ENCODE peak calls at places on chromosomes 4 and X, in seven cellular contexts. Y is brain microvascular endothelial cell; E is CD8-positive, alpha-beta memory T cell; H is GM23338; K is effector memory CD4-positive, alpha-beta T cell; J is heart right ventricle; G is neuronal stem cell. M is an unnamed sample.

GRCh38 chr4:152106113-152106763 is 345.4 kb upstream of the GATB start:
- DNase-seq in Y (peak), E (no peak), H (peak), K (no peak), J (peak), G (no peak), M (peak)

GRCh38 chr4:149512489-149512888 is 303.2 kb downstream of the IQCM start:
- DNase-seq in Y (no peak), E (no peak), H (no peak), K (no peak), J (no peak), G (no peak), M (no peak)

GRCh38 chrX:66030505-66031317 is 9.2 kb downstream of the VSIG4 start:
- DNase-seq in Y (peak), E (no peak), H (peak), K (no peak), J (no peak), G (peak), M (no peak)

GRCh38 chrX:135454816-135455215 is 33.1 kb downstream of the SMIM10L2A start:
- DNase-seq in Y (no peak), E (no peak), H (peak), K (no peak), J (no peak), G (no peak), M (no peak)

GRCh38 chrX:12013220-12013619 is 125.1 kb upstream of the FRMPD4 start:
- DNase-seq in Y (peak), E (no peak), H (no peak), K (no peak), J (no peak), G (no peak), M (peak)

GRCh38 chrX:132986556-132986955 is 28.1 kb upstream of the HS6ST2 start:
- DNase-seq in Y (no peak), E (no peak), H (no peak), K (no peak), J (no peak), G (no peak), M (no peak)

GRCh38 chr4:8817081-8817812 is 54.4 kb downstream of the HMX1 start:
- DNase-seq in Y (no peak), E (peak), H (no peak), K (no peak), J (no peak), G (no peak), M (no peak)

GRCh38 chr4:145660064-145660463 is 19.9 kb upstream of the C4orf51 start:
- DNase-seq in Y (no peak), E (no peak), H (no peak), K (no peak), J (no peak), G (no peak), M (no peak)

GRCh38 chrX:47358387-47359065 is 11.9 kb upstream of the ZNF157 start:
- DNase-seq in Y (no peak), E (no peak), H (no peak), K (peak), J (no peak), G (no peak), M (no peak)

GRCh38 chr4:6017030-6017429 is 1.2 kb downstream of the C4orf50 start:
- DNase-seq in Y (no peak), E (no peak), H (no peak), K (no peak), J (no peak), G (no peak), M (no peak)

GRCh38 chrX:129984196-129984962 is 1.9 kb downstream of the BCORL1 start:
- DNase-seq in Y (no peak), E (peak), H (peak), K (peak), J (peak), G (no peak), M (no peak)

GRCh38 chr4:101337688-101338087 is 9.6 kb downstream of the PPP3CA start:
- DNase-seq in Y (peak), E (no peak), H (no peak), K (no peak), J (no peak), G (no peak), M (no peak)

GRCh38 chr4:2416564-2417195 is 1.8 kb downstream of the ZFYVE28 start:
- DNase-seq in Y (no peak), E (no peak), H (peak), K (no peak), J (no peak), G (peak), M (no peak)

GRCh38 chrX:41010188-41010846 is 74.9 kb upstream of the USP9X start:
- DNase-seq in Y (peak), E (peak), H (peak), K (peak), J (peak), G (no peak), M (no peak)

GRCh38 chrX:40719218-40719617 is 16.1 kb downstream of the MED14 start:
- DNase-seq in Y (no peak), E (no peak), H (no peak), K (no peak), J (no peak), G (no peak), M (no peak)

GRCh38 chr4:17584502-17585213 is 7.7 kb downstream of the LAP3 start:
- DNase-seq in Y (no peak), E (no peak), H (peak), K (no peak), J (no peak), G (no peak), M (no peak)

GRCh38 chrX:118756111-118756510 is 28.7 kb downstream of the IL13RA1 start:
- DNase-seq in Y (no peak), E (no peak), H (no peak), K (no peak), J (no peak), G (no peak), M (no peak)

GRCh38 chr4:106114284-106114683 is 201.7 kb downstream of the TBCK start:
- DNase-seq in Y (no peak), E (no peak), H (peak), K (no peak), J (no peak), G (no peak), M (no peak)

GRCh38 chr4:71186566-71187398 is 152.0 kb upstream of the SLC4A4 start:
- DNase-seq in Y (no peak), E (peak), H (peak), K (no peak), J (peak), G (peak), M (no peak)

GRCh38 chr4:128590034-128590740 is 219.3 kb upstream of the JADE1 start:
- DNase-seq in Y (no peak), E (no peak), H (no peak), K (no peak), J (no peak), G (no peak), M (no peak)

GRCh38 chrX:50609796-50610195 is 139.2 kb upstream of the DGKK start:
- DNase-seq in Y (peak), E (no peak), H (no peak), K (no peak), J (no peak), G (no peak), M (no peak)

GRCh38 chr4:41571422-41571821 is 33.5 kb downstream of the LIMCH1 start:
- DNase-seq in Y (no peak), E (no peak), H (no peak), K (no peak), J (no peak), G (no peak), M (no peak)

GRCh38 chr4:3827616-3828492 is 61.7 kb downstream of the ADRA2C start:
- DNase-seq in Y (no peak), E (peak), H (no peak), K (no peak), J (peak), G (no peak), M (no peak)

GRCh38 chr4:55124337-55125076 is 888 bp downstream of the KDR start:
- DNase-seq in Y (peak), E (no peak), H (peak), K (no peak), J (peak), G (peak), M (no peak)

GRCh38 chr4:116143221-116143620 is 942.2 kb downstream of the TRAM1L1 start:
- DNase-seq in Y (no peak), E (no peak), H (no peak), K (no peak), J (no peak), G (no peak), M (no peak)

GRCh38 chrX:125205084-125205917 is 114.4 kb upstream of the TEX13C start:
- DNase-seq in Y (peak), E (no peak), H (peak), K (no peak), J (peak), G (peak), M (peak)

GRCh38 chrX:12308420-12308819 is 170.1 kb downstream of the FRMPD4 start:
- DNase-seq in Y (no peak), E (no peak), H (no peak), K (no peak), J (no peak), G (no peak), M (no peak)

GRCh38 chrX:153476628-153477027 is 6.3 kb upstream of the HAUS7 start:
- DNase-seq in Y (no peak), E (no peak), H (no peak), K (no peak), J (peak), G (no peak), M (no peak)

GRCh38 chr4:22595684-22596083 is 79.8 kb upstream of the ADGRA3 start:
- DNase-seq in Y (peak), E (no peak), H (no peak), K (no peak), J (no peak), G (no peak), M (no peak)

GRCh38 chr4:22596384-22596783 is 80.5 kb upstream of the ADGRA3 start:
- DNase-seq in Y (no peak), E (no peak), H (no peak), K (no peak), J (no peak), G (no peak), M (no peak)

GRCh38 chr4:22593933-22594332 is 78.1 kb upstream of the ADGRA3 start:
- DNase-seq in Y (no peak), E (no peak), H (no peak), K (no peak), J (no peak), G (no peak), M (no peak)

DNA sequence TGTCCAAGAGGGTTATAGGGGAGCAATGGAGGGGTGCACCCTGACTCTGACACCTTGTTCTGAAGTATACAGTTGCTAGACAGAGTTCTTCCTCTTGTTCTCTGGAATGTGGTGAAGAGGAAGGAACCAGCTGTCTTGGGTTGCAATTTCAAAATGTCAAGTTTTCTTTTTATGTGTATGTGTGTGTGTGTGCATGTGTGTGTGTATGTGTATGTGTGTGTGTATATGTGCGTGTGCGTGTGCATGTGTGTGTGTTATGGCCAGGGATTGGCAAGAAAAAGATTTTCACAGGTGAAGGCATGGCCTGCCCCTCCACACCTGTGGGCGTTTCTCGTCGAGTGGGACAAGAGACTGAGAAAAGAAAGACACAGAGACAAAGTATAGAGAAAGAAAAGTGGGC is 81.6 kb upstream of the ADGRA3 start:
- DNase-seq in Y (no peak), E (no peak), H (no peak), K (no peak), J (no peak), G (no peak), M (no peak)
- H3K4me3 ChIP-seq in Y (no peak), E (no peak), H (no peak), K (no peak), J (no peak), G (no peak), M (no peak)

DNA sequence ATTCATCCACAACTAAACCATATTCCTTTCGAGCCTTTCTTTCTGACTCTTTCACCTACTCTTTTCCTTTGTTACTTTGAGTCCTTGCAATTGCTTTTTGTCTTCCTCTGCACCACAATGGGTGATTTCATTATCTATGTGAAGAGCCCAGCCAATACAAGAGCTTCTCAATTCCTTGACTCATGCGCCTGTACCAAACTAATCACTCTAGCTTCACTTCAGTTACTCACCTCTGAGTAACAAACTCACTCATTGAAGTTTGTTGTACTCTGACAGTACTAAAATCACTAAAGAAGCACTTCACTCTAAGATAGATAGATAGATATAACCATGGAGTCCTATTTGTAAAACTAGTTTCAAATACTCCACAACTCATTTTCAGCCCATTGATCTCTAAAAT is 191.7 kb upstream of the EPHA5 start:
- DNase-seq in Y (no peak), E (no peak), H (no peak), K (no peak), J (no peak), G (no peak), M (no peak)
- H3K4me3 ChIP-seq in Y (no peak), E (no peak), H (no peak), K (no peak), J (no peak), G (no peak), M (no peak)

GRCh38 chrX:150694738-150695410 is 1.7 kb downstream of the MTMR1 start:
- DNase-seq in Y (no peak), E (no peak), H (no peak), K (no peak), J (no peak), G (no peak), M (no peak)
- H3K4me3 ChIP-seq in Y (no peak), E (no peak), H (no peak), K (peak), J (no peak), G (no peak), M (no peak)

DNA sequence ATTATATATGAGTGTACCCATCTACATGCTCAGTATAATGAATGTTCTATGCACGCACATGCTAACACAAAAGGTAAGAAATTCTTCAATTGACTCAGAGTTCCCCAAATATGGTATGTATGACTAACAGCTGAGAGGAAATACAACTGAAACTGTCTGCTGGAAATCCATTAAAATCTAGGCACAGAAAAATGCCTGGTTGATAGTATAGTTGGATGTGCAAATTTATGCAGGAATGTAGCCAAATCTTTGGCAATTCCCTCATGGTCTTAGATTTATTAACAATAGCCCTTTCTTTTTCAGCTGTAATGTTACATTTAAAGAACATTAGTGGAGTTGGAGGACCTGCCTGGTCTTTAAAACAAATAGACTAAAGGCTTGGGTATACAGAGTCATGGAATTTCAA is 5.5 kb downstream of the CAMK2D start:
- DNase-seq in Y (peak), E (no peak), H (peak), K (no peak), J (no peak), G (no peak), M (peak)
- H3K4me3 ChIP-seq in Y (no peak), E (no peak), H (no peak), K (no peak), J (no peak), G (no peak), M (no peak)

DNA sequence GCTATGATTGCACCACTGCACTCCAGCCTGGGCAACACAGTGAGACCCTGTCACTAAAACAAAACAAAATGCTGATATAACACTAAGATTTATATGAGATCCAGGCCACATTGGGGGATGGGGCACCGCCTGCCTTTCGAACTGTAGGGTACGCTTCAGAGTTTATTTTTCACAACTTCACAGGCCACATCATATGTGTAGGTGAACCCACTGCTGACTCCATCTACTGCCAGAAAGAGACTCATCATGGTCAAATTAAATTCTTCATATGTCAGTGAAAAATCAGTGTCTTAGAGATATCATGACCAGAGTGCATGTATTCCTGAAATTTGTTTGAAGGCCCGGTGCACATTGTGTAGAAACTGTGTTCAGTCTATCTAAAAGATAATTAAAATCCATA is 121.8 kb downstream of the GPR143 start:
- DNase-seq in Y (no peak), E (no peak), H (no peak), K (no peak), J (no peak), G (no peak), M (no peak)
- H3K4me3 ChIP-seq in Y (no peak), E (no peak), H (no peak), K (no peak), J (no peak), G (no peak), M (no peak)

GRCh38 chr4:10020871-10021676 is at the start of gene SLC2A9:
- DNase-seq in Y (no peak), E (no peak), H (no peak), K (no peak), J (no peak), G (no peak), M (no peak)
- H3K4me3 ChIP-seq in Y (no peak), E (no peak), H (no peak), K (no peak), J (peak), G (no peak), M (no peak)

GRCh38 chr4:125317526-125317880 is 2.7 kb downstream of the FAT4 start:
- DNase-seq in Y (peak), E (no peak), H (peak), K (no peak), J (peak), G (peak), M (no peak)
- H3K4me3 ChIP-seq in Y (peak), E (no peak), H (peak), K (no peak), J (peak), G (peak), M (peak)